ENCODE peak calls at places on chromosomes 16 and 17, in seven cellular contexts. G is GOT3; Z is stimulated activated CD4-positive, alpha-beta T cell treated with anti-CD3 and anti-CD28 coated beads, Interleukin-4, amount 100 ng/mL, for 24 hours; J is cardiac muscle cell; W is amygdala; A is endothelial cell; I is heart right ventricle. D is an unnamed sample.

GRCh38 chr16:27436921-27437650 is 35.1 kb downstream of the IL21R start:
- DNase-seq in G (no peak), Z (peak; percentile 2), J (no peak), W (no peak), A (no peak), I (no peak), D (no peak)

GRCh38 chr17:17508019-17508535 is 11.9 kb upstream of the RASD1 start:
- DNase-seq in G (no peak), Z (no peak), J (no peak), W (no peak), A (no peak), I (no peak), D (no peak)

GRCh38 chr17:4499431-4500187 is 928 bp downstream of the SPNS2 start:
- DNase-seq in G (no peak), Z (peak; percentile 20), J (no peak), W (peak; percentile 71), A (peak; percentile 44), I (peak; percentile 42), D (no peak)

GRCh38 chr17:64081802-64082799 is 47.8 kb downstream of the ERN1 start:
- DNase-seq in G (no peak), Z (peak; percentile 35), J (peak; percentile 82), W (no peak), A (peak; percentile 11), I (no peak), D (peak; percentile 70)

GRCh38 chr17:81030726-81031570 is 4.0 kb upstream of the BAIAP2 start:
- DNase-seq in G (no peak), Z (no peak), J (peak; percentile 47), W (no peak), A (no peak), I (no peak), D (no peak)

GRCh38 chr16:1989209-1989825 is 453 bp upstream of the SYNGR3 start:
- DNase-seq in G (no peak), Z (no peak), J (no peak), W (no peak), A (no peak), I (peak; percentile 18), D (no peak)

GRCh38 chr17:67260051-67260987 is 15.3 kb upstream of the HELZ start:
- DNase-seq in G (no peak), Z (no peak), J (peak; percentile 95), W (no peak), A (no peak), I (no peak), D (peak; percentile 50)

GRCh38 chr17:75998327-75998795 is 2.3 kb upstream of the CDK3 start:
- DNase-seq in G (no peak), Z (no peak), J (no peak), W (no peak), A (no peak), I (no peak), D (no peak)

GRCh38 chr16:80324371-80324770 is 216.4 kb upstream of the DYNLRB2 start:
- DNase-seq in G (no peak), Z (no peak), J (no peak), W (no peak), A (no peak), I (no peak), D (no peak)

GRCh38 chr17:6303664-6304063 is 131.3 kb downstream of the AIPL1 start:
- DNase-seq in G (no peak), Z (no peak), J (peak; percentile 13), W (no peak), A (peak; percentile 63), I (peak; percentile 16), D (no peak)

GRCh38 chr17:71666047-71666446 is 454.8 kb upstream of the SOX9 start:
- DNase-seq in G (no peak), Z (no peak), J (no peak), W (no peak), A (no peak), I (no peak), D (no peak)

GRCh38 chr17:58706351-58707140 is 14.1 kb downstream of the RAD51C start:
- DNase-seq in G (no peak), Z (no peak), J (no peak), W (no peak), A (no peak), I (no peak), D (no peak)

GRCh38 chr16:75131081-75131480 is 14.5 kb upstream of the LDHD start:
- DNase-seq in G (no peak), Z (no peak), J (no peak), W (no peak), A (no peak), I (no peak), D (no peak)

GRCh38 chr16:72189865-72190371 is 18.0 kb upstream of the PMFBP1 start:
- DNase-seq in G (no peak), Z (no peak), J (peak; percentile 91), W (peak; percentile 9), A (no peak), I (no peak), D (no peak)

GRCh38 chr17:750431-751037 is 1.5 kb downstream of the GEMIN4 start:
- DNase-seq in G (no peak), Z (no peak), J (no peak), W (no peak), A (no peak), I (no peak), D (no peak)

GRCh38 chr17:3843935-3844516 is 2.0 kb downstream of the NCBP3 start:
- DNase-seq in G (no peak), Z (peak; percentile 53), J (peak; percentile 47), W (no peak), A (peak; percentile 52), I (no peak), D (no peak)

GRCh38 chr16:75306102-75306762 is 54.8 kb upstream of the BCAR1 start:
- DNase-seq in G (no peak), Z (no peak), J (no peak), W (no peak), A (no peak), I (no peak), D (no peak)

GRCh38 chr17:71149607-71150006 is 971.2 kb upstream of the SOX9 start:
- DNase-seq in G (no peak), Z (no peak), J (no peak), W (no peak), A (no peak), I (no peak), D (no peak)

GRCh38 chr16:85612191-85612800 is 826 bp upstream of the GSE1 start:
- DNase-seq in G (peak; percentile 45), Z (peak; percentile 11), J (peak; percentile 85), W (no peak), A (no peak), I (peak; percentile 78), D (peak; percentile 67)

GRCh38 chr17:2444382-2444781 is 43.5 kb upstream of the MNT start:
- DNase-seq in G (no peak), Z (no peak), J (no peak), W (no peak), A (no peak), I (no peak), D (no peak)

GRCh38 chr16:66298006-66298405 is 68.5 kb upstream of the CDH5 start:
- DNase-seq in G (no peak), Z (no peak), J (no peak), W (no peak), A (no peak), I (no peak), D (no peak)

GRCh38 chr17:6793748-6794493 is 17.9 kb downstream of the FBXO39 start:
- DNase-seq in G (no peak), Z (no peak), J (no peak), W (no peak), A (no peak), I (no peak), D (no peak)

GRCh38 chr17:51666971-51667721 is 406.8 kb downstream of the UTP18 start:
- DNase-seq in G (no peak), Z (no peak), J (no peak), W (no peak), A (no peak), I (no peak), D (no peak)

GRCh38 chr16:27920391-27920891 is 143.1 kb downstream of the GSG1L start:
- DNase-seq in G (no peak), Z (no peak), J (peak; percentile 6), W (peak; percentile 31), A (peak; percentile 31), I (no peak), D (no peak)